ENCODE peak calls at places on chromosomes 16 and 17, in seven cellular contexts. W is IMR-90; V is heart right ventricle; T is naive thymus-derived CD4-positive, alpha-beta T cell; J is neuronal stem cell; O is astrocyte; G is effector memory CD4-positive, alpha-beta T cell. K is an unnamed sample.

GRCh38 chr17:17787568-17787967 is 49.2 kb downstream of the SREBF1 start:
- DNase-seq in W (no peak), V (no peak), T (no peak), J (no peak), O (no peak), G (no peak), K (no peak)

GRCh38 chr17:4035081-4035680 is 70.9 kb upstream of the ATP2A3 start:
- DNase-seq in W (no peak), V (no peak), T (no peak), J (no peak), O (no peak), G (no peak), K (no peak)

GRCh38 chr17:77959216-77959925 is 868 bp downstream of the TNRC6C start:
- DNase-seq in W (peak; percentile 19), V (no peak), T (peak; percentile 49), J (no peak), O (no peak), G (peak; percentile 9), K (no peak)

GRCh38 chr16:7421578-7421977 is 88.9 kb downstream of the RBFOX1 start:
- DNase-seq in W (no peak), V (no peak), T (no peak), J (no peak), O (no peak), G (no peak), K (no peak)

GRCh38 chr17:30449480-30449879 is 27.7 kb upstream of the GOSR1 start:
- DNase-seq in W (peak; percentile 10), V (peak; percentile 23), T (no peak), J (no peak), O (peak; percentile 5), G (no peak), K (no peak)

GRCh38 chr17:58513913-58514794 is at the start of gene MTMR4:
- DNase-seq in W (peak; percentile 58), V (peak; percentile 81), T (peak; percentile 61), J (peak; percentile 85), O (peak; percentile 39), G (peak; percentile 66), K (peak; percentile 26)

GRCh38 chr17:57401556-57402488 is 145.5 kb downstream of the MSI2 start:
- DNase-seq in W (no peak), V (no peak), T (no peak), J (no peak), O (no peak), G (no peak), K (no peak)

GRCh38 chr16:63787014-63787413 is 1334.8 kb downstream of the CDH11 start:
- DNase-seq in W (no peak), V (no peak), T (no peak), J (no peak), O (no peak), G (no peak), K (no peak)

GRCh38 chr16:27646811-27647210 is 96.9 kb downstream of the KATNIP start:
- DNase-seq in W (peak; percentile 36), V (no peak), T (no peak), J (no peak), O (no peak), G (no peak), K (no peak)

GRCh38 chr17:4509402-4509801 is 10.7 kb downstream of the SPNS2 start:
- DNase-seq in W (no peak), V (no peak), T (no peak), J (no peak), O (no peak), G (no peak), K (no peak)

GRCh38 chr17:7557825-7558543 is 566 bp upstream of the TNFSF13 start:
- DNase-seq in W (peak; percentile 49), V (peak; percentile 88), T (no peak), J (no peak), O (peak; percentile 59), G (no peak), K (no peak)

GRCh38 chr17:41048441-41048840 is 1.3 kb upstream of the KRTAP2-1 start:
- DNase-seq in W (peak; percentile 60), V (no peak), T (no peak), J (no peak), O (peak; percentile 67), G (no peak), K (no peak)

GRCh38 chr16:84686702-84687298 is 13.0 kb upstream of the USP10 start:
- DNase-seq in W (no peak), V (no peak), T (no peak), J (no peak), O (no peak), G (no peak), K (no peak)

GRCh38 chr17:77151236-77151635 is 10.5 kb downstream of the SEC14L1 start:
- DNase-seq in W (no peak), V (no peak), T (no peak), J (no peak), O (peak; percentile 36), G (no peak), K (no peak)

DNA sequence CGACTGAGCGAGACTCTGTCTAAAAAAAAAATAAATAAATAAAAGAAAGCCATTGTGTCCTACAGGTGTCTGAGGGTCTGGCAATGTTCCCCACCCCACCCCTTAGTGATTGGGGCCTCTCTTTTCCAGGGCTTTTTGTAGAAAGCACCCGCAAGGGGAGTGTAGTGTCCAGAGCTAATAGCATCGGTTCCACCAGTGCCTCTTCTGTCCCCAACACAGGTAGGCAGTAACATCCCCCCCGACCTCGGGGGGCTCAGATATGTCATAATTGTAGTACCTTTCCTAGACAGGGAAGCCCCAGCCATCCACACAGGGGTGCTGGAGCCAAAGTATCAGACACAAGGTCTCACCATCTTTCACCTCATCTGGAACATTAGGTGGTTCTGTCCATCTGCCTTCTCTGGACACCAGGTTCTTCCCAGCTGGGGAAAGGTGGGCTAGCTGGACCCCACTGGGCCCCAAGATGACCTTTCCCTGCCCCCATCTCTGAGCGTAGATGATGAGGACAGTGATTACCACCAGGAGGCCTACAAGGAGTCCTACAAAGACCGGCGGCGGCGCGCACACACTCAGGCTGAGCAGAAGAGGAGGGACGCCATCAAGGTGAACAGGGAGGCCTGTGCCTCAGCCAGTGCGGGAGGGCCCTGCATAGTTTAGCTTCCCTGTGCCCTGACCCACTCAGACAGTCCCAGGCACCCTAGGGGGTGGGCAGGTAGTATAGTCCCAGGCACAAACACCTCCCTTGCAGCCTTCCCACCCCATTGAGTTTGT is 1.6 kb downstream of the MLX start:
- DNase-seq in W (no peak), V (no peak), T (no peak), J (no peak), O (no peak), G (no peak), K (no peak)
- H3K4me1 ChIP-seq in W (peaks cover 7% of the 10 kb centered on the region), V (peaks cover 23% of the 10 kb centered on the region), T (peaks cover 17% of the 10 kb centered on the region), J (peaks cover 8% of the 10 kb centered on the region), O (peaks cover 27% of the 10 kb centered on the region), G (peaks cover 14% of the 10 kb centered on the region), K (no peaks in the 10 kb centered on the region)

DNA sequence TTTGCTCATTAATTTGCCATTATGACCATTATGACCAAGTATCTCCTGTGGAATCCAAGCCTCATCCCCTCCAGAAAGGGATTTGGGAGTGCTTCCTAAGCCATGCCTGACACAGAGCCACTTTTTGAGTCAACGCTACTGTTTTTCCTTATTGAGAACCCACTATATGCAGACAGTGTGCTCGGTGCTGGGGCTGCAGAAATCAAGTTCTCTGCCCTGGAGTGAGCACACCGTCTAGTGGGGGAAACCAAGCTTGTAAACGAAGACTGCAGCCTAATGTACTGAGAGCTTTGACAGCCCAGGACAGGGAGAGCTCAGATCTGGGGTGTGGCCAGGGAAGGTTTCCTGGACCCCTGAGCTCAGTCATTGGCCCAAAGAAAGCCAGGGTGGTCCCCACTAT is 111.0 kb downstream of the ENGASE start:
- DNase-seq in W (no peak), V (no peak), T (no peak), J (no peak), O (no peak), G (no peak), K (no peak)
- H3K27me3 ChIP-seq in W (peaks cover 46% of the 10 kb centered on the region), V (peaks cover 95% of the 10 kb centered on the region), T (no peaks in the 10 kb centered on the region), J (no peaks in the 10 kb centered on the region), O (peaks cover 22% of the 10 kb centered on the region), G (peaks cover 21% of the 10 kb centered on the region), K (peaks cover 81% of the 10 kb centered on the region)

DNA sequence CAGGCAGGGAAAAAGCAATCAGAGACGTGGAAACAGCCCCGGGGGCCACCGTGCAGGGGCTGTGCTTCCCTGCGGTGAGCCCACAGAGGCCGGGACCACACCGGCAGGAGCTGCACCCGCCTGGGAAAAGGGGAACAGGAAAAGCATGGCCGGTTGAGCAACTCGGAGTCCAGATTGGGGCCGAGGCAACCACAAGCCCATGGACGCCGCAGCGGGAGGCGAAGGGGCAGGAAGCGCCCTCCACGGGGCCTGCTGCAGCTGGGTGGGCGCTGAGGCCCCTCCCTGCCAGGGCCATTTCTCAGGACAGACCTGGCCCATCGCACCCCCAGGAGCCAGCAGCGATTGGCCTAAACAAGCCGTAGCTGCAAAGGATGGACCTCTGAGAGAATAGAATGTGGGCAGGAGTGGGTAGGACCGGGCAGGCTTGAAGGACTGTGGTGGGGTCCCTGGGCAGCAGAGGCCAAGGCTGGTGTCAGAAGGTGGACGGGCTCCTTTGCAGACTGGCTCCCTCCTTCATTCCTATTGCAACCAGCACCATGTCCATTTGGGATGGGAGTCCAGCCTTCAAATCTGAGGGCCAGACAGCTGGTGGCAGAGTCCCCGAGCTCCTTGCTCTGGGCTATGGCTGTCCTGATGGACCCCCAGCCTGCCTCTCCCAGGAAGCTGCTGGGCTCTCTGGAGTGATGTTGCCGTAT is 30.4 kb downstream of the COX4I1 start:
- DNase-seq in W (no peak), V (peak; percentile 45), T (no peak), J (no peak), O (no peak), G (no peak), K (no peak)
- H3K4me1 ChIP-seq in W (no peaks in the 10 kb centered on the region), V (peaks cover 4% of the 10 kb centered on the region), T (no peaks in the 10 kb centered on the region), J (peaks cover 3% of the 10 kb centered on the region), O (no peaks in the 10 kb centered on the region), G (no peaks in the 10 kb centered on the region), K (no peaks in the 10 kb centered on the region)

GRCh38 chr16:56702836-56703235 is 20.6 kb downstream of the MT1X start:
- DNase-seq in W (no peak), V (no peak), T (no peak), J (no peak), O (no peak), G (no peak), K (no peak)

GRCh38 chr16:56701534-56701933 is 19.3 kb downstream of the MT1X start:
- DNase-seq in W (no peak), V (no peak), T (no peak), J (no peak), O (no peak), G (no peak), K (no peak)

GRCh38 chr16:56697456-56698155 is 15.3 kb downstream of the MT1X start:
- DNase-seq in W (no peak), V (no peak), T (no peak), J (no peak), O (no peak), G (no peak), K (no peak)

GRCh38 chr16:56700195-56700594 is 17.9 kb downstream of the MT1X start:
- DNase-seq in W (peak; percentile 16), V (no peak), T (no peak), J (no peak), O (no peak), G (no peak), K (no peak)

DNA sequence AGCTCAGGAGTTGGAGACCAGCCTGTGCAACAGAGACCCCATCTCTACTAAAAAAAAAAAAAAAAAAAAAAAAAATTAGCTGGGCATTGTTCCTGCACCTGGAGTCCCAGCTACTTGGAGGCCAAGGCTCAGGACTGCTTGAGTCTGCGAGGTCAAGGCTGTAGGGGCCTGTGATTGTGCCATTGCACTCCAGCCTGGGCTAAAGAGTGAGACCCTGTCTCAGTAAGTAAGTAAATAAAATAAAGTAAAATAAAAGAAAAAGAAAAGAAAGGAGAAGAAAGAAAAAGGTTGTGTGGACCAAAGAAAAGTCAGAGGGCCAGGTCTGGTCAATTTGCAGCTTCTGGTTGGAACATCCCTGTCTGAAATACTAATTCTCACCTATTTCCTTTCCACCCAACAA is 18.4 kb downstream of the MT1X start:
- DNase-seq in W (no peak), V (no peak), T (no peak), J (no peak), O (no peak), G (no peak), K (no peak)
- H3K27me3 ChIP-seq in W (peaks cover 2% of the 10 kb centered on the region), V (no peaks in the 10 kb centered on the region), T (no peaks in the 10 kb centered on the region), J (no peaks in the 10 kb centered on the region), O (no peaks in the 10 kb centered on the region), G (no peaks in the 10 kb centered on the region), K (no peaks in the 10 kb centered on the region)

K was measured in foreskin keratinocyte.